ENCODE peak calls at places on chromosomes 1 and 21, in four cellular contexts. G is stimulated activated CD4-positive, alpha-beta T cell treated with anti-CD3 and anti-CD28 coated beads, Interleukin-4, amount 100 ng/mL, for 48 hours; Z is breast epithelium; J is EL. E is an unnamed sample.

GRCh38 chr1:204544321-204544720 is 28.1 kb downstream of the MDM4 start:
- DNase-seq in G (no peak), Z (no peak), J (peak), E (no peak)

GRCh38 chr1:16971330-16972209 is 8.8 kb downstream of the MFAP2 start:
- DNase-seq in G (no peak), Z (no peak), J (peak), E (no peak)

GRCh38 chr1:5509664-5510452 is 482.4 kb downstream of the NPHP4 start:
- DNase-seq in G (peak), Z (no peak), J (peak), E (no peak)

GRCh38 chr1:220498188-220498587 is 29.7 kb upstream of the MARK1 start:
- DNase-seq in G (no peak), Z (no peak), J (peak), E (no peak)

GRCh38 chr21:35606578-35606977 is 453.7 kb downstream of the SETD4 start:
- DNase-seq in G (no peak), Z (no peak), J (no peak), E (no peak)

GRCh38 chr1:154812911-154813816 is 56.9 kb downstream of the KCNN3 start:
- DNase-seq in G (no peak), Z (peak), J (peak), E (no peak)

GRCh38 chr1:93681549-93682412 is at the start of gene BCAR3:
- DNase-seq in G (no peak), Z (peak), J (peak), E (peak)

GRCh38 chr21:43572443-43572842 is 86.8 kb downstream of the HSF2BP start:
- DNase-seq in G (no peak), Z (no peak), J (no peak), E (no peak)

GRCh38 chr1:220271706-220272046 is 577 bp downstream of the RAB3GAP2 start:
- DNase-seq in G (no peak), Z (no peak), J (peak), E (no peak)

GRCh38 chr1:160625725-160626498 is 20.9 kb downstream of the SLAMF1 start:
- DNase-seq in G (peak), Z (no peak), J (no peak), E (no peak)

GRCh38 chr1:217419152-217419551 is 211.7 kb downstream of the GPATCH2 start:
- DNase-seq in G (no peak), Z (no peak), J (no peak), E (no peak)

GRCh38 chr1:35460796-35461195 is 96.4 kb downstream of the KIAA0319L start:
- DNase-seq in G (no peak), Z (no peak), J (no peak), E (no peak)

GRCh38 chr1:61352845-61353435 is 270.6 kb downstream of the NFIA start:
- DNase-seq in G (no peak), Z (no peak), J (no peak), E (no peak)

GRCh38 chr1:42336978-42337377 is 1.9 kb upstream of the FOXJ3 start:
- DNase-seq in G (no peak), Z (no peak), J (no peak), E (no peak)

GRCh38 chr1:7386226-7387052 is 384.7 kb upstream of the VAMP3 start:
- DNase-seq in G (no peak), Z (peak), J (no peak), E (peak)

GRCh38 chr1:211327341-211327921 is 798 bp downstream of the TRAF5 start:
- DNase-seq in G (peak), Z (no peak), J (peak), E (no peak)

GRCh38 chr1:12407050-12407961 is 177.5 kb downstream of the VPS13D start:
- DNase-seq in G (no peak), Z (peak), J (peak), E (no peak)

GRCh38 chr1:7783178-7783711 is 846 bp upstream of the PER3 start:
- DNase-seq in G (peak), Z (peak), J (peak), E (peak)

GRCh38 chr1:39407889-39408640 is 83.4 kb upstream of the BMP8A start:
- DNase-seq in G (no peak), Z (no peak), J (no peak), E (no peak)

GRCh38 chr1:16716691-16717173 is 23.6 kb upstream of the RNU1-4 start:
- DNase-seq in G (no peak), Z (peak), J (peak), E (peak)

GRCh38 chr1:225819346-225820192 is 9.6 kb downstream of the EPHX1 start:
- DNase-seq in G (no peak), Z (no peak), J (no peak), E (no peak)

GRCh38 chr1:204647114-204647804 is 38.3 kb downstream of the LRRN2 start:
- DNase-seq in G (no peak), Z (no peak), J (peak), E (no peak)

GRCh38 chr1:87528754-87529517 is 200.3 kb downstream of the LMO4 start:
- DNase-seq in G (no peak), Z (no peak), J (no peak), E (no peak)

GRCh38 chr1:52551476-52552235 is 1.2 kb downstream of the TUT4 start:
- DNase-seq in G (peak), Z (no peak), J (peak), E (no peak)